ENCODE peak calls at places on chromosome 5, in six cellular contexts. One of them, this sample, is unnamed.

GRCh38 chr5:109692011-109692410 is 2.3 kb downstream of the MAN2A1 start:
- DNase-seq in bronchial epithelial cell: peak; percentile 36
- DNase-seq in amniotic stem cell: peak; percentile 39
- DNase-seq in amygdala: no peak
- DNase-seq in COR-L47: no peak
- DNase-seq in HuH-7: no peak
- DNase-seq in this sample: no peak

GRCh38 chr5:474826-475661 is 32.1 kb downstream of the EXOC3 start:
- DNase-seq in bronchial epithelial cell: no peak
- DNase-seq in amniotic stem cell: no peak
- DNase-seq in amygdala: no peak
- DNase-seq in COR-L47: peak; percentile 7
- DNase-seq in HuH-7: no peak
- DNase-seq in this sample: no peak

GRCh38 chr5:122073023-122073422 is 5.0 kb downstream of the LOX start:
- DNase-seq in bronchial epithelial cell: no peak
- DNase-seq in amniotic stem cell: no peak
- DNase-seq in amygdala: no peak
- DNase-seq in COR-L47: no peak
- DNase-seq in HuH-7: no peak
- DNase-seq in this sample: no peak

GRCh38 chr5:101271416-101271815 is 368.3 kb upstream of the ST8SIA4 start:
- DNase-seq in bronchial epithelial cell: no peak
- DNase-seq in amniotic stem cell: no peak
- DNase-seq in amygdala: no peak
- DNase-seq in COR-L47: no peak
- DNase-seq in HuH-7: no peak
- DNase-seq in this sample: no peak

GRCh38 chr5:66840527-66841013 is 244.4 kb downstream of the MAST4 start:
- DNase-seq in bronchial epithelial cell: peak; percentile 33
- DNase-seq in amniotic stem cell: no peak
- DNase-seq in amygdala: no peak
- DNase-seq in COR-L47: no peak
- DNase-seq in HuH-7: no peak
- DNase-seq in this sample: no peak

GRCh38 chr5:168585119-168585912 is 6.1 kb upstream of the PANK3 start:
- DNase-seq in bronchial epithelial cell: no peak
- DNase-seq in amniotic stem cell: no peak
- DNase-seq in amygdala: no peak
- DNase-seq in COR-L47: no peak
- DNase-seq in HuH-7: no peak
- DNase-seq in this sample: no peak

GRCh38 chr5:77863181-77863580 is 87.0 kb upstream of the TBCA start:
- DNase-seq in bronchial epithelial cell: no peak
- DNase-seq in amniotic stem cell: no peak
- DNase-seq in amygdala: no peak
- DNase-seq in COR-L47: no peak
- DNase-seq in HuH-7: no peak
- DNase-seq in this sample: no peak

GRCh38 chr5:20572560-20572959 is 584.6 kb upstream of the CDH18 start:
- DNase-seq in bronchial epithelial cell: peak; percentile 87
- DNase-seq in amniotic stem cell: peak; percentile 66
- DNase-seq in amygdala: no peak
- DNase-seq in COR-L47: no peak
- DNase-seq in HuH-7: no peak
- DNase-seq in this sample: no peak

GRCh38 chr5:27308151-27308550 is 269.8 kb upstream of the CDH9 start:
- DNase-seq in bronchial epithelial cell: peak; percentile 85
- DNase-seq in amniotic stem cell: no peak
- DNase-seq in amygdala: no peak
- DNase-seq in COR-L47: no peak
- DNase-seq in HuH-7: no peak
- DNase-seq in this sample: no peak

This sample was measured in NCI-H1436.